ENCODE peak calls at places on chromosomes 12 and 14, in four cellular contexts. N is astrocyte, A is K562, P is SK-N-SH. G is an unnamed sample.

GRCh38 chr12:125070661-125071390 is 5.6 kb downstream of the AACS start:
- DNase-seq in A (no peak), N (no peak), P (no peak), G (no peak)

GRCh38 chr12:119988788-119989618 is at the start of gene BICDL1:
- DNase-seq in P (peak; percentile 91), N (peak; percentile 11), A (peak; percentile 97), G (peak; percentile 97)

GRCh38 chr14:43031598-43031997 is 1424.9 kb downstream of the LRFN5 start:
- DNase-seq in P (no peak), N (no peak), A (no peak), G (no peak)

GRCh38 chr14:105776924-105777323 is 250.5 kb downstream of the TMEM121 start:
- DNase-seq in P (no peak), A (no peak), N (no peak), G (no peak)

GRCh38 chr14:35429951-35430350 is 25.4 kb upstream of the NFKBIA start:
- DNase-seq in N (no peak), A (no peak), P (no peak), G (no peak)

GRCh38 chr14:105761842-105762241 is 235.5 kb downstream of the TMEM121 start:
- DNase-seq in P (no peak), A (no peak), N (no peak), G (no peak)

GRCh38 chr14:28785096-28785952 is 18.7 kb downstream of the FOXG1 start:
- DNase-seq in N (no peak), P (no peak), A (no peak), G (peak; percentile 78)

GRCh38 chr14:90058876-90059458 is 2.8 kb upstream of the KCNK13 start:
- DNase-seq in P (no peak), A (no peak), N (peak; percentile 20), G (no peak)

GRCh38 chr14:30588873-30589272 is 29.9 kb downstream of the G2E3 start:
- DNase-seq in P (no peak), N (no peak), A (no peak), G (no peak)

GRCh38 chr14:69274321-69274720 is 14.4 kb downstream of the GALNT16 start:
- DNase-seq in N (no peak), A (no peak), P (no peak), G (no peak)

GRCh38 chr12:114669501-114670256 is 14.3 kb downstream of the TBX3 start:
- DNase-seq in P (peak; percentile 62), A (no peak), N (no peak), G (no peak)

GRCh38 chr14:102182901-102183619 is 43.4 kb downstream of the WDR20 start:
- DNase-seq in P (no peak), A (no peak), N (peak; percentile 79), G (no peak)

GRCh38 chr12:128976120-128976519 is 122.8 kb downstream of the GLT1D1 start:
- DNase-seq in A (peak; percentile 68), P (no peak), N (no peak), G (peak; percentile 69)

GRCh38 chr12:22034709-22035506 is 11.1 kb upstream of the CMAS start:
- DNase-seq in A (no peak), N (peak; percentile 34), P (no peak), G (peak; percentile 72)

GRCh38 chr14:58747181-58747580 is 109.4 kb downstream of the DACT1 start:
- DNase-seq in P (no peak), A (no peak), N (peak; percentile 96), G (peak; percentile 27)

GRCh38 chr12:90304231-90304630 is 595.6 kb upstream of the ATP2B1 start:
- DNase-seq in N (no peak), A (no peak), P (no peak), G (no peak)

GRCh38 chr12:12214635-12215131 is 52.2 kb downstream of the LRP6 start:
- DNase-seq in P (no peak), N (peak; percentile 41), A (no peak), G (no peak)

GRCh38 chr12:103198499-103198898 is 241.0 kb downstream of the ASCL1 start:
- DNase-seq in A (no peak), N (no peak), P (no peak), G (no peak)

GRCh38 chr14:78405071-78405856 is 235.1 kb downstream of the NRXN3 start:
- DNase-seq in A (no peak), P (peak; percentile 77), N (no peak), G (no peak)

GRCh38 chr14:30610719-30611388 is 11.3 kb upstream of the SCFD1 start:
- DNase-seq in A (peak; percentile 10), N (peak; percentile 65), P (peak; percentile 27), G (no peak)

GRCh38 chr12:52156310-52156709 is 35.5 kb downstream of the KRT80 start:
- DNase-seq in A (no peak), P (no peak), N (no peak), G (no peak)

GRCh38 chr12:50933459-50934124 is 18.8 kb upstream of the HIGD1C start:
- DNase-seq in P (no peak), N (no peak), A (peak; percentile 24), G (no peak)

GRCh38 chr12:89663577-89664357 is 44.9 kb downstream of the ATP2B1 start:
- DNase-seq in N (peak; percentile 16), P (peak; percentile 54), A (peak; percentile 49), G (no peak)

GRCh38 chr12:61536525-61536924 is 723.7 kb upstream of the USP15 start:
- DNase-seq in A (no peak), N (no peak), P (no peak), G (no peak)

GRCh38 chr14:36856095-36856878 is 194.6 kb downstream of the PAX9 start:
- DNase-seq in A (no peak), N (no peak), P (no peak), G (no peak)

GRCh38 chr14:97106609-97107008 is 309.4 kb downstream of the VRK1 start:
- DNase-seq in N (no peak), P (no peak), A (no peak), G (no peak)

GRCh38 chr12:90589966-90590365 is 365.0 kb downstream of the CCER1 start:
- DNase-seq in N (no peak), A (no peak), P (no peak), G (no peak)

GRCh38 chr12:12926571-12927071 is 25.3 kb downstream of the GPRC5D start:
- DNase-seq in N (peak; percentile 33), A (no peak), P (no peak), G (no peak)

GRCh38 chr14:24943024-24943423 is 106.9 kb downstream of the STXBP6 start:
- DNase-seq in P (no peak), N (no peak), A (no peak), G (no peak)

GRCh38 chr14:71594828-71595227 is 337.4 kb upstream of the RGS6 start:
- DNase-seq in N (no peak), P (no peak), A (no peak), G (no peak)

GRCh38 chr14:86333506-86333905 is 803.6 kb downstream of the FLRT2 start:
- DNase-seq in A (no peak), N (no peak), P (no peak), G (no peak)

GRCh38 chr12:89693639-89694202 is 14.9 kb downstream of the ATP2B1 start:
- DNase-seq in A (no peak), P (no peak), N (peak; percentile 75), G (no peak)

GRCh38 chr14:93657875-93658274 is 130.4 kb downstream of the PRIMA1 start:
- DNase-seq in A (no peak), N (no peak), P (no peak), G (no peak)

GRCh38 chr12:93514853-93515252 is 47.5 kb downstream of the MRPL42 start:
- DNase-seq in P (no peak), A (no peak), N (peak; percentile 77), G (no peak)

GRCh38 chr12:56081393-56082347 is 1.7 kb downstream of the ERBB3 start:
- DNase-seq in P (no peak), N (no peak), A (no peak), G (no peak)

GRCh38 chr14:20632448-20632830 is 9.1 kb downstream of the OR6S1 start:
- DNase-seq in A (no peak), P (no peak), N (no peak), G (no peak)

GRCh38 chr14:64945431-64945830 is 2.9 kb upstream of the GPX2 start:
- DNase-seq in A (no peak), N (no peak), P (no peak), G (no peak)

GRCh38 chr14:56056031-56056430 is 62.2 kb upstream of the PELI2 start:
- DNase-seq in A (no peak), P (no peak), N (no peak), G (no peak)

DNA sequence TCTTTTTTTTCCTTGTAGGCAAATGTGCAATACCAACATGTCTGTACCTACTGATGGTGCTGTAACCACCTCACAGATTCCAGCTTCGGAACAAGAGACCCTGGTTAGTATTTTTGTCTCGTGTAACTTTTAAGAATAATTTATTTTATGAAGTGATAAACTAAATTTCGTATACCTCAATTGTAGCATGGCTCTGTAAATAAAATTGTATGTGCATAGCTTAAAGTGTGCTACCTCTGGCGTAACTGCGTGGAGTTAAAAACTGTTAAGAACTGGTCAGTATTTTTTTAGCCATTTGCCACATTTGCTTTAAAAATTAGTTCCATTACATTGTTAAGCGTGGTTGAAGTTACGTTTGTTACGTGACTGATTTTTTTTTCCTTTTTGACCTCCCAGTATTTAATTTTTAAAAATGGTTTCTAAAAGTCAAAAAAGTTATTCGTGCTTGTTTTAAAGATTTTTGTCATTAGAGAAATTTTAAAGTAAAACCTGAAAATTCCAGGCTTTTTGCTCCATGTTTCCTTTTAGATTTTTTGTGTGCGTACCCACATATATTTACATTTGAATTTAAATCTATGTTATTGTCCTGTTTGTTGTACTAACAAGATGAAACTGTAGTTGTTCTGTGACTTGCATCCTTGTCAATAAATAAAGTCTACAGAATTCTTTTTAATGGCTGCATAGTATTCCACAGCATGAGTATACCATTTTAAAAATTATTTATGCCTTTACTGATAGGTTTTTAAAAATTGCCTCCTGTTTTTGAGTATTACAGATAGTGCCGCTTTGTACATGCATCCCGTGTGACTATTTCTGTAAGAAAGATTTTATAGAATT is 1.4 kb downstream of the MDM2 start:
- DNase-seq in N (no peak), P (no peak), A (no peak), G (no peak)
- H3K4me1 ChIP-seq in N (peaks cover 8% of the 10 kb centered on the region), P (peaks cover 7% of the 10 kb centered on the region), A (peaks cover 14% of the 10 kb centered on the region), G (peaks cover 4% of the 10 kb centered on the region)

GRCh38 chr12:100741084-100741711 is 53.4 kb upstream of the ANO4 start:
- DNase-seq in N (no peak), P (peak; percentile 37), A (peak; percentile 28), G (no peak)
- TF ChIP-seq CTCF in N (peak; percentile 75), P (peak; percentile 87), A (peak; percentile 65), G (peak; percentile 29)

GRCh38 chr12:65171870-65172269 is 2.5 kb downstream of the LEMD3 start:
- DNase-seq in P (no peak), N (no peak), A (no peak), G (no peak)
- H3K4me1 ChIP-seq in P (peaks cover 12% of the 10 kb centered on the region), N (peaks cover 8% of the 10 kb centered on the region), A (peaks cover 25% of the 10 kb centered on the region), G (peaks cover 21% of the 10 kb centered on the region)

DNA sequence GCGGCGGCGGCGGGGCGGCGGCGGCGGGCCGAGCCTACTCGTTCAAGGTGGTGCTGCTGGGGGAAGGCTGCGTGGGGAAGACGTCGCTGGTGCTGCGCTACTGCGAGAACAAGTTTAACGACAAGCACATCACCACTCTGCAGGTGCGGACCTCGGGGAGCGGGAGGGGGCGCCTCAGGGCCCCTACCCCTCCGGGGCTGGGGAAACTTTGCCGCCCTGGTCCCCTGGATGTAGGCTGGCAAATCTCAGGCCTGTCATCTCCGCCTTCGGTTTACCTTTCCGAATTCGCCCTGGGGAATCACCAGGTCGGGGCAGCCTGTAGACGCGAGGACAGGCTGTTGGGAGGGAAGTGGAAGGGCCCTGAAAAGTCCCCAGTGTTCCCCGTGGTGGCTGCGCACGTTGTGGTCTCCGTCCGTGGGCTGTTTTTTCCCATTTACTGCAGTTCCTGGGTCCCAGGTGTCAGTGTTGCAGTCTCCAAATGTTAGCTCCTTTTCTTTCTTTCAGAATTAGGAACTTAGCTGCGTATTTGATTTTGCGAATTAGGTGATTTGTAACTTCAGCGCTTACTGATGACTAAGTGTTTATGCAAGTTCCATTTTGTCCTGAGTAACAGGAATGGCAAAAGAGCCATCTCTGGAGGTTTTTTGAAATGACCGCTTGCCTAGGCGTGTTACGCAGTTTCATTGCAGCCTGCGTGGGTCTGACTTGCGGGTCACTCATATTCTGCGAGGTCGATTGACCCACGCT is 656 bp downstream of the RAB21 start:
- DNase-seq in N (peak; percentile 61), P (peak; percentile 18), A (no peak), G (peak; percentile 54)
- TF ChIP-seq CTCF in N (no peak), P (no peak), A (no peak), G (no peak)